ENCODE peak calls at places on chromosomes 7 and 10, in nine cellular contexts. One of them, this sample, is unnamed.
A peak's percentile ranks its signal among the peaks of the same experiment; 100 is the strongest.

GRCh38 chr7:105931179-105931578 is 31.9 kb upstream of the CDHR3 start:
- DNase-seq in A549: no peak
- DNase-seq in choroid plexus epithelial cell: no peak
- DNase-seq in dorsolateral prefrontal cortex: no peak
- DNase-seq in activated B cell treated with CpG ODN at 0.5 μM for 24 hours: no peak
- DNase-seq in body of pancreas: no peak
- DNase-seq in GM06990: no peak
- DNase-seq in heart right ventricle: no peak
- DNase-seq in thoracic aorta: no peak
- DNase-seq in this sample: no peak

GRCh38 chr7:132882714-132883428 is 199.0 kb downstream of the CHCHD3 start:
- DNase-seq in A549: no peak
- DNase-seq in choroid plexus epithelial cell: no peak
- DNase-seq in dorsolateral prefrontal cortex: no peak
- DNase-seq in activated B cell treated with CpG ODN at 0.5 μM for 24 hours: no peak
- DNase-seq in body of pancreas: no peak
- DNase-seq in GM06990: peak; percentile 26
- DNase-seq in heart right ventricle: no peak
- DNase-seq in thoracic aorta: no peak
- DNase-seq in this sample: no peak

GRCh38 chr7:120996333-120996982 is 7.9 kb downstream of the CPED1 start:
- DNase-seq in A549: no peak
- DNase-seq in choroid plexus epithelial cell: peak; percentile 95
- DNase-seq in dorsolateral prefrontal cortex: no peak
- DNase-seq in activated B cell treated with CpG ODN at 0.5 μM for 24 hours: no peak
- DNase-seq in body of pancreas: peak; percentile 43
- DNase-seq in GM06990: no peak
- DNase-seq in heart right ventricle: no peak
- DNase-seq in thoracic aorta: peak; percentile 41
- DNase-seq in this sample: peak; percentile 79

GRCh38 chr7:74365320-74366022 is 76.3 kb downstream of the CLIP2 start:
- DNase-seq in A549: peak; percentile 95
- DNase-seq in choroid plexus epithelial cell: peak; percentile 86
- DNase-seq in dorsolateral prefrontal cortex: peak; percentile 93
- DNase-seq in activated B cell treated with CpG ODN at 0.5 μM for 24 hours: no peak
- DNase-seq in body of pancreas: no peak
- DNase-seq in GM06990: no peak
- DNase-seq in heart right ventricle: peak; percentile 44
- DNase-seq in thoracic aorta: peak; percentile 17
- DNase-seq in this sample: no peak

GRCh38 chr7:150977382-150978135 is 562 bp downstream of the KCNH2 start:
- DNase-seq in A549: no peak
- DNase-seq in choroid plexus epithelial cell: no peak
- DNase-seq in dorsolateral prefrontal cortex: no peak
- DNase-seq in activated B cell treated with CpG ODN at 0.5 μM for 24 hours: no peak
- DNase-seq in body of pancreas: no peak
- DNase-seq in GM06990: no peak
- DNase-seq in heart right ventricle: no peak
- DNase-seq in thoracic aorta: no peak
- DNase-seq in this sample: no peak

GRCh38 chr10:61877882-61878281 is 23.6 kb upstream of the ARID5B start:
- DNase-seq in A549: no peak
- DNase-seq in choroid plexus epithelial cell: no peak
- DNase-seq in dorsolateral prefrontal cortex: no peak
- DNase-seq in activated B cell treated with CpG ODN at 0.5 μM for 24 hours: no peak
- DNase-seq in body of pancreas: no peak
- DNase-seq in GM06990: no peak
- DNase-seq in heart right ventricle: no peak
- DNase-seq in thoracic aorta: no peak
- DNase-seq in this sample: no peak

GRCh38 chr10:75773139-75773801 is 341.8 kb downstream of the LRMDA start:
- DNase-seq in A549: peak; percentile 41
- DNase-seq in choroid plexus epithelial cell: peak; percentile 89
- DNase-seq in dorsolateral prefrontal cortex: no peak
- DNase-seq in activated B cell treated with CpG ODN at 0.5 μM for 24 hours: no peak
- DNase-seq in body of pancreas: peak; percentile 48
- DNase-seq in GM06990: no peak
- DNase-seq in heart right ventricle: no peak
- DNase-seq in thoracic aorta: no peak
- DNase-seq in this sample: no peak

GRCh38 chr7:116499168-116500070 is at the start of gene CAV2:
- DNase-seq in A549: peak; percentile 61
- DNase-seq in choroid plexus epithelial cell: peak; percentile 53
- DNase-seq in dorsolateral prefrontal cortex: no peak
- DNase-seq in activated B cell treated with CpG ODN at 0.5 μM for 24 hours: peak; percentile 19
- DNase-seq in body of pancreas: peak; percentile 66
- DNase-seq in GM06990: peak; percentile 19
- DNase-seq in heart right ventricle: peak; percentile 85
- DNase-seq in thoracic aorta: peak; percentile 18
- DNase-seq in this sample: peak; percentile 79

GRCh38 chr10:124708246-124708779 is 35.9 kb downstream of the FAM53B start:
- DNase-seq in A549: no peak
- DNase-seq in choroid plexus epithelial cell: peak; percentile 28
- DNase-seq in dorsolateral prefrontal cortex: no peak
- DNase-seq in activated B cell treated with CpG ODN at 0.5 μM for 24 hours: no peak
- DNase-seq in body of pancreas: no peak
- DNase-seq in GM06990: no peak
- DNase-seq in heart right ventricle: no peak
- DNase-seq in thoracic aorta: no peak
- DNase-seq in this sample: peak; percentile 29

GRCh38 chr7:96305915-96306314 is 16.0 kb downstream of the SLC25A13 start:
- DNase-seq in A549: no peak
- DNase-seq in choroid plexus epithelial cell: no peak
- DNase-seq in dorsolateral prefrontal cortex: no peak
- DNase-seq in activated B cell treated with CpG ODN at 0.5 μM for 24 hours: no peak
- DNase-seq in body of pancreas: no peak
- DNase-seq in GM06990: no peak
- DNase-seq in heart right ventricle: no peak
- DNase-seq in thoracic aorta: no peak
- DNase-seq in this sample: no peak

GRCh38 chr7:30596721-30597120 is 2.0 kb downstream of the GARS1 start:
- DNase-seq in A549: no peak
- DNase-seq in choroid plexus epithelial cell: no peak
- DNase-seq in dorsolateral prefrontal cortex: no peak
- DNase-seq in activated B cell treated with CpG ODN at 0.5 μM for 24 hours: no peak
- DNase-seq in body of pancreas: no peak
- DNase-seq in GM06990: no peak
- DNase-seq in heart right ventricle: no peak
- DNase-seq in thoracic aorta: no peak
- DNase-seq in this sample: no peak

GRCh38 chr7:100972002-100972347 is 2.6 kb downstream of the MUC12 start:
- DNase-seq in A549: no peak
- DNase-seq in choroid plexus epithelial cell: no peak
- DNase-seq in dorsolateral prefrontal cortex: no peak
- DNase-seq in activated B cell treated with CpG ODN at 0.5 μM for 24 hours: no peak
- DNase-seq in body of pancreas: no peak
- DNase-seq in GM06990: no peak
- DNase-seq in heart right ventricle: no peak
- DNase-seq in thoracic aorta: no peak
- DNase-seq in this sample: no peak

GRCh38 chr10:113982745-113983144 is 60.9 kb upstream of the ADRB1 start:
- DNase-seq in A549: no peak
- DNase-seq in choroid plexus epithelial cell: no peak
- DNase-seq in dorsolateral prefrontal cortex: no peak
- DNase-seq in activated B cell treated with CpG ODN at 0.5 μM for 24 hours: no peak
- DNase-seq in body of pancreas: peak; percentile 49
- DNase-seq in GM06990: peak; percentile 62
- DNase-seq in heart right ventricle: no peak
- DNase-seq in thoracic aorta: no peak
- DNase-seq in this sample: peak; percentile 50

GRCh38 chr7:98879198-98879988 is 1.1 kb downstream of the TRRAP start:
- DNase-seq in A549: peak; percentile 36
- DNase-seq in choroid plexus epithelial cell: peak; percentile 42
- DNase-seq in dorsolateral prefrontal cortex: no peak
- DNase-seq in activated B cell treated with CpG ODN at 0.5 μM for 24 hours: peak; percentile 34
- DNase-seq in body of pancreas: peak; percentile 38
- DNase-seq in GM06990: peak; percentile 51
- DNase-seq in heart right ventricle: peak; percentile 17
- DNase-seq in thoracic aorta: no peak
- DNase-seq in this sample: peak; percentile 33

GRCh38 chr7:117157121-117157870 is 165.6 kb downstream of the WNT2 start:
- DNase-seq in A549: peak; percentile 17
- DNase-seq in choroid plexus epithelial cell: peak; percentile 85
- DNase-seq in dorsolateral prefrontal cortex: peak; percentile 73
- DNase-seq in activated B cell treated with CpG ODN at 0.5 μM for 24 hours: no peak
- DNase-seq in body of pancreas: peak; percentile 47
- DNase-seq in GM06990: no peak
- DNase-seq in heart right ventricle: peak; percentile 29
- DNase-seq in thoracic aorta: peak; percentile 27
- DNase-seq in this sample: no peak

GRCh38 chr7:101108330-101108857 is 18.5 kb upstream of the SERPINE1 start:
- DNase-seq in A549: no peak
- DNase-seq in choroid plexus epithelial cell: peak; percentile 62
- DNase-seq in dorsolateral prefrontal cortex: peak; percentile 49
- DNase-seq in activated B cell treated with CpG ODN at 0.5 μM for 24 hours: no peak
- DNase-seq in body of pancreas: no peak
- DNase-seq in GM06990: peak; percentile 76
- DNase-seq in heart right ventricle: peak; percentile 64
- DNase-seq in thoracic aorta: no peak
- DNase-seq in this sample: no peak

DNA sequence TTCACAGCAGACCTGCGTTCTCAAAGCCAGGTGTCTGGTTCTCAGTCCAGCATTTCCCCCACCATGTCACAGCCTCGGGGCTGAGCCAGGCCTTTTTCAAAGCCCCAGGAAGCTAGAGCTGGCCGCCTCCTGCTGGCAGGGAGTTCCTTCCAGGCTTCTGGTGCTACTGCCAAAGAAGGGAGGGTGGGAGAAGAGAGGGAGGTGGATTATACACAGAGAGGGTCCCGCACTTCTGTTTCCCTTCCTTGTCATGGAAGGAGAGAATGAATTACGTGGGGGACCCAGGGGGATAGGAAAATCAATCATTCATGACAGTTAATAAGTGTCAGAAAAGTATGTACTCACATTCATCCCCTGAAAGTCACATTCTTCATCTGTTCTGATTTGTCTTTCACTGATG is 600 bp upstream of the LGI1 start:
- DNase-seq in A549: no peak
- DNase-seq in choroid plexus epithelial cell: peak; percentile 5
- DNase-seq in dorsolateral prefrontal cortex: peak; percentile 65
- DNase-seq in activated B cell treated with CpG ODN at 0.5 μM for 24 hours: no peak
- DNase-seq in body of pancreas: no peak
- DNase-seq in GM06990: no peak
- DNase-seq in heart right ventricle: no peak
- DNase-seq in thoracic aorta: no peak
- DNase-seq in this sample: no peak
- TF ChIP-seq CTCF in A549: no peak
- TF ChIP-seq CTCF in choroid plexus epithelial cell: peak; percentile 37
- TF ChIP-seq CTCF in dorsolateral prefrontal cortex: no peak
- TF ChIP-seq CTCF in activated B cell treated with CpG ODN at 0.5 μM for 24 hours: no peak
- TF ChIP-seq CTCF in body of pancreas: no peak
- TF ChIP-seq CTCF in GM06990: no peak
- TF ChIP-seq CTCF in heart right ventricle: no peak
- TF ChIP-seq CTCF in thoracic aorta: peak; percentile 24
- TF ChIP-seq CTCF in this sample: no peak

DNA sequence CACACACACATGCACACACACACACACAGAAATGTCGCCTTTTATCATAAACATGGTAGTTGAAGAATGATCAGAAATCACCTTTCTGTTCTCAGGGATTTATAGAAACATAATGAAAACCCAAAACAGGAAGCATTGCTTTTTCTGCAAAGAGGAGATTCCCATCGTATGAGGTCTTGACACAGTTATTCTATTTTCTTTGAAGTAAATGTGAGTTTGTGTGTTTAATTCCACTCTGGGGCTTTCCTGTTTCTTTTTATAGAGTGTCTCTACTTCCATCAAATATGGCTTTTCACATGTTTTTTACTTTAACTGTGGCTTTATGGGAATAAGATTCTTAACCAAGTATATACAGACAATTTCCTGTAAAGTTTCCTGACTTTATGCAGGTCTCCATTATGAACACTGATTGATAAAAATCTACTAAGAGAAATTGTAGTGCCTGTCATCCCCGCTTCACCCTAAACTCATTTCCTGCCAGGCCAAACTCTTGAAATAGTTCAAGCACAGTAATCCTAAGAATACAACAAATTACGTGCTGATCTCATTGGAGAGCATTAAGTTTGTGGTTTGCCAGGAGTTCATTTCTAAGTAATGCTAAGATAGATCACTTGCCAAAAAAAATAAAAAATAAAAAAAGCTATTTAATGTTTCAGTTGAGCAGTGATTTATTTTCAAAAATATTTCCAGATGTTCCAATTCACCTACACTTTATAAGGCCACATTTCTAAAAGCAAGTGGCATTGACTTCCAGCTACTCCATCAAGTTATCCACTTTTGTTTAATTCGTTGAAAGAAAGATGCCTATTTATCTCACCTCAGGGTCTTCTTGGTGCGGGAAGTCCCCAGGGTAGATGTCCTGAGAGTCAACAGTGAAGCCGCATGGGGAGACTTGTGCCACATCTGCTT is 52.3 kb upstream of the SEC61G start:
- DNase-seq in A549: no peak
- DNase-seq in choroid plexus epithelial cell: peak; percentile 94
- DNase-seq in dorsolateral prefrontal cortex: no peak
- DNase-seq in activated B cell treated with CpG ODN at 0.5 μM for 24 hours: no peak
- DNase-seq in body of pancreas: no peak
- DNase-seq in GM06990: no peak
- DNase-seq in heart right ventricle: no peak
- DNase-seq in thoracic aorta: no peak
- DNase-seq in this sample: no peak
- TF ChIP-seq CTCF in A549: no peak
- TF ChIP-seq CTCF in choroid plexus epithelial cell: no peak
- TF ChIP-seq CTCF in dorsolateral prefrontal cortex: no peak
- TF ChIP-seq CTCF in activated B cell treated with CpG ODN at 0.5 μM for 24 hours: no peak
- TF ChIP-seq CTCF in body of pancreas: no peak
- TF ChIP-seq CTCF in GM06990: no peak
- TF ChIP-seq CTCF in heart right ventricle: no peak
- TF ChIP-seq CTCF in thoracic aorta: no peak
- TF ChIP-seq CTCF in this sample: no peak

DNA sequence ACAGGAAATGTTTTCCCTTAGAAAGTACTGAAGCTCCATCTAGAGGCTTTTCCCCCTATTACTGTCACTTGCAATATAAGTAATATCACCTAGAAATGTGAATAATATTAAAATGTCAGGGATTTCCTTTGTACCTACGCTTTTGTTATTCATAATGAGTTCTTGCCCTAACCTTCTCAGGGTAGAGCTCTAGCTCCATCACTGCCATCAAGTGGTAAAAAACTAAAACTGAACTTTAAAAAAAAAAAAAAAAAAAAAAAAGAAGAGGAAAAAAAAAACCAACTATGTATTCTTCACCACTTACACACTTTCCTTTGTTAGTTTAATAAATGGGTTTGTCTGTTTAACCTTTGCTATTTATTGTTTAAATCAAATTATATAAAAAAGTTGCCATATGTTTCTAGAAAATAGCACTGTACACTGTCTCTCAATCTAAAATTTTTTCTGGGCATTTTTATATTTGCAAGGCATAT is 49.9 kb downstream of the DNAJC1 start:
- DNase-seq in A549: peak; percentile 57
- DNase-seq in choroid plexus epithelial cell: peak; percentile 72
- DNase-seq in dorsolateral prefrontal cortex: no peak
- DNase-seq in activated B cell treated with CpG ODN at 0.5 μM for 24 hours: no peak
- DNase-seq in body of pancreas: no peak
- DNase-seq in GM06990: peak; percentile 30
- DNase-seq in heart right ventricle: no peak
- DNase-seq in thoracic aorta: no peak
- DNase-seq in this sample: no peak
- TF ChIP-seq CTCF in A549: peak; percentile 66
- TF ChIP-seq CTCF in choroid plexus epithelial cell: peak; percentile 58
- TF ChIP-seq CTCF in dorsolateral prefrontal cortex: peak; percentile 9
- TF ChIP-seq CTCF in activated B cell treated with CpG ODN at 0.5 μM for 24 hours: no peak
- TF ChIP-seq CTCF in body of pancreas: peak; percentile 26
- TF ChIP-seq CTCF in GM06990: peak; percentile 44
- TF ChIP-seq CTCF in heart right ventricle: peak; percentile 41
- TF ChIP-seq CTCF in thoracic aorta: peak; percentile 17
- TF ChIP-seq CTCF in this sample: no peak

GRCh38 chr7:149067869-149068268 is 22.6 kb downstream of the ZNF786 start:
- DNase-seq in A549: no peak
- DNase-seq in choroid plexus epithelial cell: no peak
- DNase-seq in dorsolateral prefrontal cortex: no peak
- DNase-seq in activated B cell treated with CpG ODN at 0.5 μM for 24 hours: no peak
- DNase-seq in body of pancreas: no peak
- DNase-seq in GM06990: no peak
- DNase-seq in heart right ventricle: no peak
- DNase-seq in thoracic aorta: no peak
- DNase-seq in this sample: peak; percentile 17
- TF ChIP-seq CTCF in A549: peak; percentile 11
- TF ChIP-seq CTCF in choroid plexus epithelial cell: peak; percentile 30
- TF ChIP-seq CTCF in dorsolateral prefrontal cortex: no peak
- TF ChIP-seq CTCF in activated B cell treated with CpG ODN at 0.5 μM for 24 hours: no peak
- TF ChIP-seq CTCF in body of pancreas: no peak
- TF ChIP-seq CTCF in GM06990: peak; percentile 16
- TF ChIP-seq CTCF in heart right ventricle: no peak
- TF ChIP-seq CTCF in thoracic aorta: no peak
- TF ChIP-seq CTCF in this sample: no peak